ENCODE peak calls at places on chromosomes 12 and 14, in six cellular contexts. I is brain microvascular endothelial cell, D is stomach, K is right atrium auricular region, C is IMR-90, O is heart right ventricle. Z is an unnamed sample.
A peak's percentile ranks its signal among the peaks of the same experiment; 100 is the strongest.

GRCh38 chr14:100096656-100097055 is 31.4 kb downstream of the EVL start:
- DNase-seq in O (no peak), K (no peak), D (no peak), C (peak; percentile 68), I (peak; percentile 58), Z (no peak)

GRCh38 chr14:53190938-53191337 is 37.8 kb upstream of the DDHD1 start:
- DNase-seq in C (peak; percentile 12), I (no peak), D (no peak), O (no peak), K (no peak), Z (no peak)

GRCh38 chr12:15364221-15365170 is 42.2 kb downstream of the PTPRO start:
- DNase-seq in O (no peak), I (no peak), K (no peak), C (no peak), D (no peak), Z (no peak)

GRCh38 chr14:95196268-95196667 is 38.9 kb upstream of the DICER1 start:
- DNase-seq in C (no peak), D (no peak), K (no peak), O (no peak), I (no peak), Z (no peak)

GRCh38 chr12:52871291-52871961 is 22.6 kb upstream of the KRT78 start:
- DNase-seq in K (peak; percentile 72), C (peak; percentile 73), D (peak; percentile 39), O (no peak), I (peak; percentile 58), Z (no peak)

GRCh38 chr12:132842449-132843045 is 13.9 kb upstream of the GOLGA3 start:
- DNase-seq in D (no peak), C (no peak), O (no peak), I (no peak), K (no peak), Z (no peak)

GRCh38 chr14:88551936-88552565 is 2.8 kb downstream of the PTPN21 start:
- DNase-seq in D (no peak), O (no peak), I (no peak), K (no peak), C (peak; percentile 19), Z (peak; percentile 61)

GRCh38 chr14:22561661-22562579 is 27.1 kb downstream of the DAD1 start:
- DNase-seq in D (no peak), I (no peak), C (no peak), K (no peak), O (no peak), Z (peak; percentile 22)

GRCh38 chr14:30180219-30180618 is 252.6 kb upstream of the PRKD1 start:
- DNase-seq in K (no peak), C (peak; percentile 63), I (no peak), O (no peak), D (no peak), Z (no peak)

GRCh38 chr14:104281768-104282301 is 143.4 kb downstream of the KIF26A start:
- DNase-seq in O (no peak), K (no peak), C (no peak), I (no peak), D (peak; percentile 21), Z (peak; percentile 4)

GRCh38 chr14:92846162-92846897 is 52.2 kb downstream of the GOLGA5 start:
- DNase-seq in K (no peak), D (no peak), O (no peak), C (peak; percentile 82), I (peak; percentile 84), Z (peak; percentile 29)

GRCh38 chr14:45185110-45185814 is 49.5 kb downstream of the FANCM start:
- DNase-seq in K (no peak), D (no peak), C (peak; percentile 52), I (no peak), O (no peak), Z (no peak)

GRCh38 chr14:80615831-80616230 is 325.7 kb downstream of the CEP128 start:
- DNase-seq in D (no peak), I (no peak), O (no peak), K (no peak), C (no peak), Z (no peak)

GRCh38 chr12:67655829-67656614 is 7.5 kb downstream of the DYRK2 start:
- DNase-seq in I (no peak), K (no peak), D (no peak), C (peak; percentile 64), O (no peak), Z (no peak)

GRCh38 chr14:51341338-51341737 is 101.3 kb downstream of the TMX1 start:
- DNase-seq in D (no peak), I (no peak), C (no peak), K (no peak), O (no peak), Z (no peak)

GRCh38 chr12:123916729-123917128 is 55.9 kb downstream of the CCDC92 start:
- DNase-seq in K (no peak), I (no peak), D (no peak), O (no peak), C (peak; percentile 27), Z (no peak)

GRCh38 chr12:124372831-124373230 is 77.9 kb downstream of the RFLNA start:
- DNase-seq in K (no peak), C (no peak), O (no peak), I (no peak), D (no peak), Z (no peak)

GRCh38 chr12:57726884-57727757 is 11.4 kb downstream of the AGAP2 start:
- DNase-seq in K (no peak), I (no peak), C (no peak), O (peak; percentile 65), D (peak; percentile 47), Z (peak; percentile 68)

GRCh38 chr12:14769837-14770494 is 33.3 kb downstream of the WBP11 start:
- DNase-seq in D (peak; percentile 90), O (peak; percentile 82), I (peak; percentile 62), C (peak; percentile 68), K (peak; percentile 85), Z (peak; percentile 91)

GRCh38 chr14:93375673-93376156 is 28.7 kb downstream of the COX8C start:
- DNase-seq in K (no peak), C (no peak), O (no peak), I (no peak), D (no peak), Z (no peak)

GRCh38 chr14:63986789-63987533 is 134.2 kb downstream of the SYNE2 start:
- DNase-seq in I (peak; percentile 65), C (peak; percentile 78), O (no peak), D (no peak), K (no peak), Z (no peak)

GRCh38 chr12:34121360-34121759 is 99.1 kb downstream of the ALG10 start:
- DNase-seq in O (no peak), K (no peak), D (no peak), C (no peak), I (no peak), Z (no peak)

GRCh38 chr12:34126805-34127204 is 104.5 kb downstream of the ALG10 start:
- DNase-seq in K (no peak), O (no peak), C (no peak), D (no peak), I (no peak), Z (no peak)

GRCh38 chr12:34124608-34125007 is 102.3 kb downstream of the ALG10 start:
- DNase-seq in C (no peak), D (no peak), K (no peak), O (no peak), I (no peak), Z (no peak)

GRCh38 chr12:34126239-34126641 is 103.9 kb downstream of the ALG10 start:
- DNase-seq in K (no peak), C (no peak), I (no peak), O (no peak), D (no peak), Z (no peak)
- H3K4me3 ChIP-seq in K (peak overlapping the region; percentile 14), C (no peak overlapping the region), I (no peak overlapping the region), O (peak overlapping the region; percentile 42), D (no peak overlapping the region), Z (peak overlapping the region; percentile 17)

GRCh38 chr12:108307006-108307405 is 32.1 kb downstream of the CMKLR1 start:
- DNase-seq in K (no peak), O (no peak), I (peak; percentile 53), C (peak; percentile 35), D (no peak), Z (no peak)
- H3K27ac ChIP-seq in K (peak overlapping the region; percentile 22), O (no peak overlapping the region), I (no peak overlapping the region), C (no peak overlapping the region), D (peak overlapping the region; percentile 77), Z (no peak overlapping the region)

DNA sequence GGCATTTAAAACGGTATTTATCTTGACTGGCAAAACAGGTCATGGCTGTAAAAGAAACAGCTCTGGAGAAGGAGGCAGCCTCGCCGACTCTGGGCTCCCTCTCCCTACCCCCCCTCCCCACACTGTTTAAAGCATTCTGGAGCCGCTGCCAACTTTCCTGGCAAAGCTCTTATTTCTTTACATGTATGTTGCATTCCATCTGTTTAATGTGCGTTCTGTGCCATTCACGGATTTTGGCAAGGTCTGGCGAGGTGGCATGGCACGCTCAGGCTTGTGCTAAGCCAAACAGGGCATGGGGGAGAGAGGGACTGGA is 41.2 kb upstream of the MED13L start:
- DNase-seq in D (peak; percentile 84), I (no peak), O (no peak), C (no peak), K (no peak), Z (peak; percentile 26)
- H3K4me3 ChIP-seq in D (peak overlapping the region; percentile 11), I (no peak overlapping the region), O (no peak overlapping the region), C (no peak overlapping the region), K (no peak overlapping the region), Z (peak overlapping the region; percentile 25)

GRCh38 chr14:49617846-49618519 is 2.4 kb downstream of the RPL36AL start:
- DNase-seq in C (no peak), D (no peak), K (no peak), I (no peak), O (no peak), Z (no peak)

GRCh38 chr14:49619730-49620129 is 696 bp downstream of the RPL36AL start:
- DNase-seq in O (no peak), K (no peak), C (no peak), D (no peak), I (no peak), Z (no peak)

GRCh38 chr14:49612251-49612650 is 8.2 kb downstream of the RPL36AL start:
- DNase-seq in K (no peak), I (no peak), O (no peak), C (no peak), D (no peak), Z (no peak)

GRCh38 chr14:49612671-49613070 is 7.8 kb downstream of the RPL36AL start:
- DNase-seq in D (no peak), C (no peak), O (no peak), K (no peak), I (no peak), Z (no peak)

GRCh38 chr14:49615776-49616175 is 4.7 kb downstream of the RPL36AL start:
- DNase-seq in I (no peak), D (no peak), C (no peak), O (no peak), K (no peak), Z (no peak)
- H3K27ac ChIP-seq in I (no peak overlapping the region), D (no peak overlapping the region), C (no peak overlapping the region), O (no peak overlapping the region), K (no peak overlapping the region), Z (no peak overlapping the region)

GRCh38 chr12:54054442-54055332 is 1.1 kb downstream of the HOXC4 start:
- DNase-seq in O (no peak), D (no peak), C (no peak), K (no peak), I (no peak), Z (no peak)
- H3K4me3 ChIP-seq in O (no peak overlapping the region), D (peak overlapping the region; percentile 71), C (no peak overlapping the region), K (peak overlapping the region; percentile 49), I (peak overlapping the region; percentile 31), Z (no peak overlapping the region)

DNA sequence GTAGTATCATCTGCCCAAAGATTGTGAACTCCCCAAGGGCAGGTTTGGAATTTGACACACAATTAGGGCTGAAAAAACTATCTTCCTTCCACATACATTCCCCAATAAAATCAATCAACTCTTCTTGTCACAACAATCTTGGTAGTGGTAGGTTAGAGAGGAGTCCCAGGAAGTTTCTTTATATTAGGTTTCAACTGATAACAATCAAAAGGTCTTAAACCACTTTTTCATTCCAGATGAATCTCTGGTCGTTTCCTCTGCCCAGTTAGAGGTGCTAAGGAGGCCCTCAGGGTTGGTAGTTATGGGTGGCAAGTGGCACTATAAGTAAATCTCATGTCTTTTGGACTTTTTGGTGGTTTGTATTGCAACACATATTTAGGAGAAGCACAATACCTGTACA is 1.7 kb upstream of the SLC38A2 start:
- DNase-seq in I (no peak), D (no peak), O (no peak), K (no peak), C (no peak), Z (no peak)
- H3K27ac ChIP-seq in I (no peak overlapping the region), D (peak overlapping the region; percentile 99), O (no peak overlapping the region), K (peak overlapping the region; percentile 100), C (peak overlapping the region; percentile 94), Z (no peak overlapping the region)